ENCODE peak calls at places on chromosome 6, in six cellular contexts. U, S, M, T, I and B are unnamed samples.

GRCh38 chr6:20319520-20320357 is 81.9 kb upstream of the E2F3 start:
- DNase-seq in U (no peak), S (no peak), M (peak; percentile 98), T (no peak), I (no peak), B (no peak)

GRCh38 chr6:158640519-158640918 is 4.0 kb downstream of the DYNLT1 start:
- DNase-seq in U (no peak), S (no peak), M (no peak), T (no peak), I (peak; percentile 41), B (no peak)

GRCh38 chr6:143449731-143450452 is 603 bp downstream of the ADAT2 start:
- DNase-seq in U (peak; percentile 27), S (no peak), M (peak; percentile 53), T (peak; percentile 54), I (peak; percentile 55), B (no peak)

GRCh38 chr6:77926198-77926752 is 273.4 kb downstream of the MEI4 start:
- DNase-seq in U (no peak), S (peak; percentile 37), M (no peak), T (peak; percentile 54), I (no peak), B (no peak)

GRCh38 chr6:52538252-52538905 is 38.5 kb downstream of the TRAM2 start:
- DNase-seq in U (no peak), S (no peak), M (no peak), T (no peak), I (no peak), B (no peak)

GRCh38 chr6:95576621-95577316 is 566 bp upstream of the MANEA start:
- DNase-seq in U (no peak), S (no peak), M (no peak), T (no peak), I (no peak), B (no peak)

GRCh38 chr6:3794092-3794491 is 42.6 kb upstream of the PXDC1 start:
- DNase-seq in U (no peak), S (no peak), M (peak; percentile 62), T (no peak), I (no peak), B (no peak)

GRCh38 chr6:157335829-157336228 is 12.5 kb upstream of the TMEM242 start:
- DNase-seq in U (peak; percentile 69), S (no peak), M (no peak), T (no peak), I (no peak), B (no peak)

GRCh38 chr6:111238464-111239119 is 151.3 kb downstream of the SLC16A10 start:
- DNase-seq in U (no peak), S (no peak), M (no peak), T (no peak), I (no peak), B (no peak)

GRCh38 chr6:10258341-10258740 is 156.5 kb downstream of the TFAP2A start:
- DNase-seq in U (no peak), S (no peak), M (no peak), T (no peak), I (no peak), B (no peak)

GRCh38 chr6:144559865-144560603 is 274.9 kb downstream of the UTRN start:
- DNase-seq in U (no peak), S (no peak), M (no peak), T (peak; percentile 35), I (no peak), B (no peak)

GRCh38 chr6:130223508-130223907 is 757 bp upstream of the SAMD3 start:
- DNase-seq in U (no peak), S (no peak), M (peak; percentile 65), T (no peak), I (no peak), B (no peak)

GRCh38 chr6:39430968-39431523 is 108.5 kb upstream of the KCNK16 start:
- DNase-seq in U (no peak), S (no peak), M (no peak), T (no peak), I (peak; percentile 65), B (peak; percentile 56)

GRCh38 chr6:105954148-105954547 is 132.0 kb upstream of the PRDM1 start:
- DNase-seq in U (no peak), S (no peak), M (no peak), T (no peak), I (no peak), B (no peak)

GRCh38 chr6:13711726-13712484 is at the start of gene RANBP9:
- DNase-seq in U (peak; percentile 92), S (peak; percentile 75), M (peak; percentile 43), T (peak; percentile 84), I (peak; percentile 87), B (peak; percentile 85)

GRCh38 chr6:13710552-13711383 is 867 bp downstream of the RANBP9 start:
- DNase-seq in U (peak; percentile 69), S (no peak), M (no peak), T (peak; percentile 67), I (peak; percentile 72), B (peak; percentile 47)

GRCh38 chr6:13711384-13711725 is 280 bp downstream of the RANBP9 start:
- DNase-seq in U (no peak), S (no peak), M (no peak), T (no peak), I (no peak), B (no peak)

GRCh38 chr6:13708679-13709261 is 2.9 kb downstream of the RANBP9 start:
- DNase-seq in U (no peak), S (no peak), M (no peak), T (no peak), I (no peak), B (no peak)

DNA sequence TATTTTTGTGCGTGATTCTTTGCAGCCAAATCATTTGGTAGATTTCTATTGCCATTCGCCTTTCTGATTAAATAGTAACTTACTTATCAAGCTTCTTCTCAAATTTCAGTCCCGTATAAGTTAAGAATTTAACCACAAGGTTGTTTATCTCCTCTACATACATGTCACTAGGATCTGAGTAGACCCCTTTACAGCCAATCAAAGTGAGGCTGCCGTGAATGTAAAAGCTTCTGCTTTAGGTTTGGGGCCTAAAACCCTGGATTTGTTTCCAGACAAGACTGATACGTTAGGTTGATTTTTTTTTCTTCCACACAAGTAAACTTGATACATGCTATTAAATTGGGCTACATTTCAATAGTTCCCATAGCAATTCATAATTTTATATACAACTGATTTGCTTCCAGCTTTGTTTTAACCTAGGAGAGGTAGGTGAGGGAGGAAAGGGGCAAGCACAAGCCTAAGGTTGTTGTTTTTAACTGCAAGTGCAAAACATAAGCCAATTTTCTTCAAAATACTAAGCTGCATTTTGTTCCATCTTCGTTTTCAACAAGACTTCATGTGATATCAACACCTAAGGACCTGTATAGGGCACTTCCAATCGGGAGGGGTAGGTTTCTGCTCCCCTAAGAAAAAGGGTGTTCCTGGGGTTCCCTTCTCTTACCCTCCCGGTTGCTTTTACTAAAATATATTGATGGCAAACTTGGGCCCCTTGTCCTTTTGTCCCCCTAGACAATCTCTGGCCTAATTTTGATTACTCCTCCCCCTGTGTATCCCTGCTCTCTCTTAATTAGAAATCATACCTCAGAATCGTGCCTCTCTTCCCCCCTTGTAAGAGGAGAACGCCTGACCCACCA is 1.7 kb downstream of the RANBP9 start:
- DNase-seq in U (peak; percentile 59), S (no peak), M (no peak), T (peak; percentile 54), I (no peak), B (no peak)
- TF ChIP-seq ATF3 in U (no peak), S (no peak), M (no peak), T (no peak), I (no peak), B (no peak)

DNA sequence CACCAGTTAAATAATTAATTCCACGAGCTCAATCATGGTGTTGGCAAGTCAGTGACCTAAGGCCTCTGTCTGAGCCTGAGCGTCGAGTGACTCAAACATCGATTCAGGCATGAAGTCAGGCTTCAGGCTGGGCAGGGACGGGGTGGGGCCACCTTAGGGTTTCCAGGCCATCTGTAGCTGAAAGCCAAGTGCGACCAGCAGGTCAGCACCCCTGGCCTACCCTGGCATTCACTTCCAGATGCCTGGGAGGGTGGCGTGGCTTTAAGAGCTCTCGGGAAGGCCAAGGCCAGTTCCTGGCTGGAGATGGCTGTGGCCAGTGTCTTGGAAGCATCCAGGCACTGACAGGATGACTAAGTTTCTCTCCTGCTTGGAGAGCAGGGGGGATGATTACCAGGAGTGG is 113.4 kb downstream of the DACT2 start:
- DNase-seq in U (no peak), S (no peak), M (no peak), T (no peak), I (no peak), B (no peak)
- TF ChIP-seq ATF3 in U (no peak), S (no peak), M (no peak), T (no peak), I (no peak), B (no peak)

DNA sequence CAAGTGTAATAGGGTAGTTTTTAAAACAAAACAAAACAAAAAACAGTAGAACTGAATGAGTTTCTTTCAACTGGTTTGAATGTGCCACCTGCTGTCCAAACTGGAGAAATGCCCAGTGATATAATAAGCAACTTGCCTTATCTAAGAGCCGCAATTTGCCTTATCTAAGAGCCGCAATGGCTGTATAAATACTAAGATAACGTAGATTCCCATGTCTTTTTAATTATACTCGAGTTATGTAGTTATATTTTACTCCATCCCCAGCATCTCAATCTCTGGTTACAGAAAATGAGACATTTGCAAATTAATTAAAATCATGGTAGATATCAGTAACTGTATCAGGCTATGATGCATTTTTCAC is 67.2 kb downstream of the RPP40 start:
- DNase-seq in U (peak; percentile 72), S (no peak), M (no peak), T (peak; percentile 59), I (no peak), B (no peak)
- TF ChIP-seq ATF3 in U (no peak), S (no peak), M (no peak), T (no peak), I (no peak), B (no peak)

DNA sequence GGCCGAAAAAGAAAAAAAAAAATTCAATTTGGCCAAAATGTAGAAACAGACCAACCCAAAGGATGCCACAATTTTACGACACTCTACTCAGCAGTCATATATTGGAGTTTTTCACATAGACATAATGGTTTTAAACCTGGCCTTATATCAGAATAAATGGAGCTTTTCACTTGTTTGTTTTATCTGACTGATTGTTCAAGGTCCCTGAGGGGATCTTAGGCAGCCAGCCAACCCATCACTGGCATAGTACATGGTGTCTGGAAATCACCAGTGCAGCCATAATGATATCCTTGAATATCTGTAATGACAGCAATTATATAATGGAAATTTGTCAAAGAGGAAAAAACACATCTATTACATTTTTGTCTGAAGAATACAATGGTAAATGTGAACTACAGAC is 96.9 kb downstream of the PRSS35 start:
- DNase-seq in U (no peak), S (no peak), M (no peak), T (no peak), I (no peak), B (no peak)
- TF ChIP-seq ATF3 in U (no peak), S (no peak), M (no peak), T (no peak), I (no peak), B (no peak)

GRCh38 chr6:12064538-12064937 is 52.4 kb downstream of the HIVEP1 start:
- DNase-seq in U (no peak), S (no peak), M (no peak), T (no peak), I (no peak), B (no peak)

GRCh38 chr6:12062605-12063004 is 50.5 kb downstream of the HIVEP1 start:
- DNase-seq in U (no peak), S (no peak), M (no peak), T (no peak), I (no peak), B (no peak)

GRCh38 chr6:12066297-12066696 is 54.2 kb downstream of the HIVEP1 start:
- DNase-seq in U (no peak), S (no peak), M (no peak), T (no peak), I (no peak), B (no peak)

GRCh38 chr6:12064125-12064524 is 52.0 kb downstream of the HIVEP1 start:
- DNase-seq in U (no peak), S (no peak), M (no peak), T (no peak), I (no peak), B (no peak)

GRCh38 chr6:12065321-12066140 is 53.4 kb downstream of the HIVEP1 start:
- DNase-seq in U (no peak), S (no peak), M (no peak), T (no peak), I (no peak), B (no peak)
- TF ChIP-seq ATF3 in U (no peak), S (no peak), M (no peak), T (no peak), I (no peak), B (no peak)